ENCODE peak calls at places on chromosomes 6 and 20, in four cellular contexts. A, I, V and G are unnamed samples.

GRCh38 chr20:60727425-60727824 is 524.6 kb upstream of the CDH4 start:
- DNase-seq in A (no peak), I (no peak), V (peak; percentile 35), G (no peak)

GRCh38 chr6:43812850-43813584 is 43.0 kb downstream of the VEGFA start:
- DNase-seq in A (peak; percentile 33), I (no peak), V (no peak), G (peak; percentile 18)

GRCh38 chr6:120981835-120982234 is 352.4 kb downstream of the TBC1D32 start:
- DNase-seq in A (no peak), I (no peak), V (no peak), G (no peak)

GRCh38 chr20:57167971-57168693 is 98.3 kb downstream of the BMP7 start:
- DNase-seq in A (no peak), I (no peak), V (no peak), G (peak; percentile 32)

GRCh38 chr20:1810926-1811620 is 84.1 kb upstream of the SIRPA start:
- DNase-seq in A (no peak), I (no peak), V (no peak), G (no peak)

GRCh38 chr20:25076731-25077609 is 5.0 kb downstream of the VSX1 start:
- DNase-seq in A (peak; percentile 21), I (peak; percentile 48), V (peak; percentile 49), G (peak; percentile 27)

GRCh38 chr20:32989507-32990283 is 14.5 kb downstream of the SUN5 start:
- DNase-seq in A (no peak), I (no peak), V (no peak), G (no peak)

GRCh38 chr6:158686311-158686710 is 36.5 kb downstream of the SYTL3 start:
- DNase-seq in A (no peak), I (no peak), V (peak; percentile 42), G (no peak)

GRCh38 chr6:68976260-68976659 is 341.2 kb downstream of the ADGRB3 start:
- DNase-seq in A (no peak), I (no peak), V (peak; percentile 41), G (no peak)

GRCh38 chr6:41571066-41571780 is 25.0 kb downstream of the FOXP4 start:
- DNase-seq in A (no peak), I (no peak), V (no peak), G (no peak)

GRCh38 chr6:140475086-140475485 is 1100.6 kb upstream of the CITED2 start:
- DNase-seq in A (no peak), I (no peak), V (no peak), G (no peak)

GRCh38 chr6:105835373-105835772 is 250.8 kb upstream of the PRDM1 start:
- DNase-seq in A (peak; percentile 75), I (no peak), V (peak; percentile 79), G (peak; percentile 78)

GRCh38 chr20:49701313-49701731 is 12.4 kb downstream of the B4GALT5 start:
- DNase-seq in A (no peak), I (peak; percentile 56), V (no peak), G (no peak)

GRCh38 chr6:144879436-144879835 is 594.3 kb downstream of the UTRN start:
- DNase-seq in A (no peak), I (no peak), V (no peak), G (no peak)

GRCh38 chr6:106520711-106521367 is 108.5 kb downstream of the RTN4IP1 start:
- DNase-seq in A (peak; percentile 69), I (no peak), V (no peak), G (no peak)

GRCh38 chr20:26208296-26209091 is 511.8 kb upstream of the ZNF337 start:
- DNase-seq in A (no peak), I (peak; percentile 53), V (peak; percentile 77), G (peak; percentile 81)

GRCh38 chr6:16292942-16293341 is 54.6 kb downstream of the GMPR start:
- DNase-seq in A (no peak), I (no peak), V (no peak), G (no peak)

GRCh38 chr6:16352258-16352635 is 113.9 kb downstream of the GMPR start:
- DNase-seq in A (no peak), I (no peak), V (no peak), G (no peak)

GRCh38 chr6:22754111-22754510 is 184.7 kb downstream of the HDGFL1 start:
- DNase-seq in A (no peak), I (no peak), V (no peak), G (no peak)

GRCh38 chr6:68776382-68776781 is 141.3 kb downstream of the ADGRB3 start:
- DNase-seq in A (no peak), I (no peak), V (no peak), G (no peak)

GRCh38 chr6:162736933-162737332 is 9.2 kb downstream of the PACRG start:
- DNase-seq in A (peak; percentile 3), I (no peak), V (no peak), G (no peak)

GRCh38 chr20:44660506-44660905 is 9.0 kb upstream of the ADA start:
- DNase-seq in A (no peak), I (no peak), V (no peak), G (no peak)

GRCh38 chr6:56040271-56040670 is 164.9 kb upstream of the BMP5 start:
- DNase-seq in A (no peak), I (no peak), V (no peak), G (no peak)

GRCh38 chr6:37033255-37033654 is 27.8 kb downstream of the FGD2 start:
- DNase-seq in A (no peak), I (no peak), V (no peak), G (no peak)

GRCh38 chr6:113676972-113677371 is 180.2 kb upstream of the MARCKS start:
- DNase-seq in A (no peak), I (no peak), V (no peak), G (no peak)

GRCh38 chr6:21587182-21587924 is 6.2 kb upstream of the SOX4 start:
- DNase-seq in A (no peak), I (peak; percentile 80), V (peak; percentile 82), G (peak; percentile 85)

GRCh38 chr6:157116420-157116819 is 206.9 kb downstream of the TMEM242 start:
- DNase-seq in A (no peak), I (peak; percentile 51), V (no peak), G (peak; percentile 24)

GRCh38 chr6:41747256-41748101 is at the start of gene PGC:
- DNase-seq in A (no peak), I (no peak), V (no peak), G (no peak)

GRCh38 chr6:150167479-150167873 is 24.6 kb downstream of the PPP1R14C start:
- DNase-seq in A (peak; percentile 50), I (no peak), V (no peak), G (no peak)

GRCh38 chr6:111813247-111814162 is 59.7 kb downstream of the FYN start:
- DNase-seq in A (no peak), I (no peak), V (no peak), G (no peak)

GRCh38 chr6:56713285-56713684 is 70.6 kb upstream of the DST start:
- DNase-seq in A (no peak), I (no peak), V (no peak), G (no peak)

GRCh38 chr6:136720045-136720760 is 72.1 kb downstream of the MAP3K5 start:
- DNase-seq in A (peak; percentile 47), I (no peak), V (no peak), G (no peak)

GRCh38 chr20:2700913-2701620 is 8.5 kb downstream of the EBF4 start:
- DNase-seq in A (no peak), I (no peak), V (no peak), G (no peak)

GRCh38 chr6:132898376-132898775 is 84.0 kb downstream of the RPS12 start:
- DNase-seq in A (no peak), I (no peak), V (no peak), G (no peak)

GRCh38 chr6:1986454-1987243 is 258.8 kb downstream of the GMDS start:
- DNase-seq in A (no peak), I (no peak), V (no peak), G (no peak)

GRCh38 chr6:132445201-132445951 is 44.1 kb upstream of the MOXD1 start:
- DNase-seq in A (no peak), I (no peak), V (peak; percentile 26), G (no peak)

GRCh38 chr6:81940451-81940850 is 188.0 kb upstream of the TENT5A start:
- DNase-seq in A (no peak), I (no peak), V (no peak), G (no peak)

GRCh38 chr6:111739257-111739696 is 133.6 kb upstream of the TRAF3IP2 start:
- DNase-seq in A (no peak), I (peak; percentile 86), V (no peak), G (no peak)

GRCh38 chr6:157107915-157108651 is 215.2 kb downstream of the TMEM242 start:
- DNase-seq in A (no peak), I (peak; percentile 57), V (no peak), G (no peak)

DNA sequence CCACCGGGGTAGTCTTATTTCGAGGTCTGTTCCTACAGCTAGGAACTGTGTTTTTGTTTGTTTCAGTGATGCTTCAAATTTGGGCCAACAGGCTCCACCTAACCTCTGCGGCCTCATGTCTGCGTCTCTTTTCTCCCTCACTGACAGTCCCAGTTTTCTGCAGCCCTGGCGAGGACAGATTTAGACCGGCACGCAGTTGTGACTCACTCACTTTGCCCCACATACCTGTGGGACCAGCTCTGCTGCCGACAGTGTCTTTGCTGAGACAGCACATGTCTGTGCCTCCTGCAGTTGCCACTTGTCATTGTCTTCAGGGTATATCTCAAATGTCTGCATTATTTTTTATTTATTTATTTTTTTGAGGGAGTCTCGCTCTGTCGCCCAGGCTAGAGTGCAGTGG is 29.2 kb downstream of the OSBPL2 start:
- DNase-seq in A (no peak), I (no peak), V (no peak), G (no peak)
- H3K36me3 ChIP-seq in A (peaks cover 23% of the 10 kb centered on the region), I (peaks cover 33% of the 10 kb centered on the region), V (peaks cover 16% of the 10 kb centered on the region), G (peaks cover 6% of the 10 kb centered on the region)

DNA sequence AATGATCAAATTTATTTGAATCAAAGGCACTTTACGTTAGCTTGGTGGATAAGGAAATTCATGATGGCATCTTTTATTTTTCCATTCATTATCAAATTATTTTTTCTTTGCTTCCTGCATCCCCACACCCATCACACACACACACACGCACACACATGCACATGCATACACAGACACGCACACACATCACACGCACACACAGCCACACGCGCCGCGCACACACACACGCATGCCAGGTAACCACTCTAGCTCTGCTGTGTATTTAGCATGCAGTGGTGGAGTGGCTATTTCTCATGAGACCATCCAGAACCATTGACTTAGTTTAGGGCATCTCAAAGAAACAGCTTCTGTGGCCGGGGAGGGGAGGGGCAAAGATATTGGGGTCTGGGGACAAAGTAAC is 47.0 kb downstream of the GNAS start:
- DNase-seq in A (no peak), I (no peak), V (no peak), G (no peak)
- H3K4me1 ChIP-seq in A (peaks cover 14% of the 10 kb centered on the region), I (peaks cover 31% of the 10 kb centered on the region), V (peaks cover 76% of the 10 kb centered on the region), G (peaks cover 68% of the 10 kb centered on the region)

DNA sequence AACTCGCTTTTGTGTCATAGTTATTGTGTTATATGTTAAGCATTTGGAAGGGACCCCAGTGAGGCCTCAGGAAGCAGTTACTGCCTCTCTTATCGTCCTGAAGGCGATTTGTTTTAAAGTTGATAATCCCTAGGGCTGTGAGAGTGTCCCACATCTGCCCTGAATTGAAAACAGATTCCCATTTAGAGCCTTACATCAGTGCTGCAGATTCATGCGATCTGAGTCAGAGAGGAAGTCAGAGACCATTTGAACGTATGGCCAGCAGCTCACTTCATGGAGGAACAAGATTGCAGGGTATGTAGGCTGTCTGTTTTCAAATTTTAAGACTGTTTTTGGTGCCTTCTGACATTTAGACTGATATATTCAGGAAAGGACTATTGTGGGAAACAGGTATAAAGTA is 70.6 kb upstream of the SASH1 start:
- DNase-seq in A (no peak), I (no peak), V (no peak), G (no peak)
- TF ChIP-seq EZH2phosphoT487 in A (no peak), I (no peak), V (no peak), G (no peak)

DNA sequence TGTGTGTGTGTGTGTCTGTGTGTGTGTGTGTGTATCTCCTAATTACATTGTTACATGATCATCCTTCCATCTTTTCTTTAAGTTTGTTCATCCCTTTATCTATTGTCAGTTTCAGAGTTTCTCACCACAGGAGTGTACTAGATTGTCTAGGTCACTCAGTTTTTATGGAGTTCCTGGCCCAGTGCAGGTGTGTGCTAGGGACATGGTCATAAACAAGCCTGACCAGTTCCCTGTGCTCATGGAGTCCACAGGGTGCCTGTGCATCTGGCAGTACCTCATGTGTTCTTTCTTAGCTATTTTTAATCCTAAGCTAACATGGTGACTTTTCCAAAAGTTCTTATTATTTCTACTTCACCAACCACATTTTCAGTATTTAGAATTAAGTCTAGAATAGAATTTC is 43.9 kb downstream of the PHACTR2 start:
- DNase-seq in A (no peak), I (no peak), V (no peak), G (no peak)
- H3K36me3 ChIP-seq in A (no peaks in the 10 kb centered on the region), I (no peaks in the 10 kb centered on the region), V (peaks cover 4% of the 10 kb centered on the region), G (no peaks in the 10 kb centered on the region)